ENCODE peak calls at places on chromosomes 4 and X, in eight cellular contexts. One of them, this sample, is unnamed.

GRCh38 chr4:25795566-25796454 is 67.0 kb downstream of the SEL1L3 start:
- DNase-seq in A549: no peak
- DNase-seq in adrenal gland: no peak
- DNase-seq in psoas muscle: no peak
- DNase-seq in stomach: no peak
- DNase-seq in kidney: no peak
- DNase-seq in colonic mucosa: no peak
- DNase-seq in AG04450: peak; percentile 32
- DNase-seq in this sample: no peak

GRCh38 chr4:87985097-87985886 is 9.8 kb downstream of the SPP1 start:
- DNase-seq in A549: peak; percentile 74
- DNase-seq in adrenal gland: peak; percentile 86
- DNase-seq in psoas muscle: no peak
- DNase-seq in stomach: peak; percentile 46
- DNase-seq in kidney: peak; percentile 87
- DNase-seq in colonic mucosa: peak; percentile 43
- DNase-seq in AG04450: no peak
- DNase-seq in this sample: no peak

GRCh38 chr4:3250956-3251690 is 2.2 kb downstream of the MSANTD1 start:
- DNase-seq in A549: no peak
- DNase-seq in adrenal gland: no peak
- DNase-seq in psoas muscle: peak; percentile 11
- DNase-seq in stomach: no peak
- DNase-seq in kidney: peak; percentile 83
- DNase-seq in colonic mucosa: no peak
- DNase-seq in AG04450: no peak
- DNase-seq in this sample: no peak

GRCh38 chrX:15497865-15498264 is 2.7 kb upstream of the BMX start:
- DNase-seq in A549: peak; percentile 50
- DNase-seq in adrenal gland: peak; percentile 50
- DNase-seq in psoas muscle: no peak
- DNase-seq in stomach: peak; percentile 47
- DNase-seq in kidney: no peak
- DNase-seq in colonic mucosa: peak; percentile 77
- DNase-seq in AG04450: no peak
- DNase-seq in this sample: no peak

GRCh38 chr4:185312699-185313098 is 83.0 kb downstream of the LRP2BP start:
- DNase-seq in A549: no peak
- DNase-seq in adrenal gland: no peak
- DNase-seq in psoas muscle: no peak
- DNase-seq in stomach: no peak
- DNase-seq in kidney: no peak
- DNase-seq in colonic mucosa: no peak
- DNase-seq in AG04450: no peak
- DNase-seq in this sample: no peak

GRCh38 chr4:40190880-40191815 is 5.7 kb upstream of the RHOH start:
- DNase-seq in A549: peak; percentile 84
- DNase-seq in adrenal gland: no peak
- DNase-seq in psoas muscle: no peak
- DNase-seq in stomach: no peak
- DNase-seq in kidney: no peak
- DNase-seq in colonic mucosa: peak; percentile 22
- DNase-seq in AG04450: no peak
- DNase-seq in this sample: no peak

GRCh38 chr4:123364906-123365305 is 31.7 kb upstream of the SPRY1 start:
- DNase-seq in A549: no peak
- DNase-seq in adrenal gland: no peak
- DNase-seq in psoas muscle: no peak
- DNase-seq in stomach: no peak
- DNase-seq in kidney: no peak
- DNase-seq in colonic mucosa: no peak
- DNase-seq in AG04450: no peak
- DNase-seq in this sample: no peak

GRCh38 chr4:121094297-121094966 is 22.1 kb upstream of the NDNF start:
- DNase-seq in A549: no peak
- DNase-seq in adrenal gland: no peak
- DNase-seq in psoas muscle: no peak
- DNase-seq in stomach: no peak
- DNase-seq in kidney: no peak
- DNase-seq in colonic mucosa: no peak
- DNase-seq in AG04450: no peak
- DNase-seq in this sample: no peak

GRCh38 chr4:138095378-138095777 is 146.8 kb downstream of the SLC7A11 start:
- DNase-seq in A549: no peak
- DNase-seq in adrenal gland: no peak
- DNase-seq in psoas muscle: no peak
- DNase-seq in stomach: no peak
- DNase-seq in kidney: no peak
- DNase-seq in colonic mucosa: no peak
- DNase-seq in AG04450: no peak
- DNase-seq in this sample: no peak

GRCh38 chrX:30343206-30343605 is 34.0 kb upstream of the NR0B1 start:
- DNase-seq in A549: peak; percentile 1
- DNase-seq in adrenal gland: no peak
- DNase-seq in psoas muscle: no peak
- DNase-seq in stomach: no peak
- DNase-seq in kidney: no peak
- DNase-seq in colonic mucosa: no peak
- DNase-seq in AG04450: no peak
- DNase-seq in this sample: no peak

GRCh38 chr4:41835321-41835995 is 86.9 kb upstream of the PHOX2B start:
- DNase-seq in A549: no peak
- DNase-seq in adrenal gland: no peak
- DNase-seq in psoas muscle: no peak
- DNase-seq in stomach: no peak
- DNase-seq in kidney: no peak
- DNase-seq in colonic mucosa: no peak
- DNase-seq in AG04450: no peak
- DNase-seq in this sample: no peak

GRCh38 chr4:168199262-168199957 is 107.1 kb downstream of the ANXA10 start:
- DNase-seq in A549: no peak
- DNase-seq in adrenal gland: no peak
- DNase-seq in psoas muscle: no peak
- DNase-seq in stomach: no peak
- DNase-seq in kidney: no peak
- DNase-seq in colonic mucosa: no peak
- DNase-seq in AG04450: no peak
- DNase-seq in this sample: no peak

GRCh38 chr4:56465599-56466295 is 1.7 kb upstream of the SRP72 start:
- DNase-seq in A549: no peak
- DNase-seq in adrenal gland: no peak
- DNase-seq in psoas muscle: no peak
- DNase-seq in stomach: no peak
- DNase-seq in kidney: no peak
- DNase-seq in colonic mucosa: no peak
- DNase-seq in AG04450: no peak
- DNase-seq in this sample: no peak

GRCh38 chr4:93368968-93369367 is 459.6 kb upstream of the ATOH1 start:
- DNase-seq in A549: no peak
- DNase-seq in adrenal gland: no peak
- DNase-seq in psoas muscle: no peak
- DNase-seq in stomach: no peak
- DNase-seq in kidney: no peak
- DNase-seq in colonic mucosa: no peak
- DNase-seq in AG04450: no peak
- DNase-seq in this sample: no peak

GRCh38 chr4:141713771-141714445 is 77.5 kb downstream of the IL15 start:
- DNase-seq in A549: peak; percentile 18
- DNase-seq in adrenal gland: no peak
- DNase-seq in psoas muscle: no peak
- DNase-seq in stomach: no peak
- DNase-seq in kidney: no peak
- DNase-seq in colonic mucosa: no peak
- DNase-seq in AG04450: no peak
- DNase-seq in this sample: no peak

GRCh38 chr4:156609421-156609820 is 362.2 kb downstream of the PDGFC start:
- DNase-seq in A549: no peak
- DNase-seq in adrenal gland: peak; percentile 35
- DNase-seq in psoas muscle: peak; percentile 20
- DNase-seq in stomach: no peak
- DNase-seq in kidney: no peak
- DNase-seq in colonic mucosa: no peak
- DNase-seq in AG04450: no peak
- DNase-seq in this sample: no peak

GRCh38 chr4:39706334-39706733 is 8.4 kb downstream of the UBE2K start:
- DNase-seq in A549: peak; percentile 60
- DNase-seq in adrenal gland: peak; percentile 89
- DNase-seq in psoas muscle: peak; percentile 45
- DNase-seq in stomach: peak; percentile 77
- DNase-seq in kidney: no peak
- DNase-seq in colonic mucosa: peak; percentile 67
- DNase-seq in AG04450: peak; percentile 60
- DNase-seq in this sample: no peak

DNA sequence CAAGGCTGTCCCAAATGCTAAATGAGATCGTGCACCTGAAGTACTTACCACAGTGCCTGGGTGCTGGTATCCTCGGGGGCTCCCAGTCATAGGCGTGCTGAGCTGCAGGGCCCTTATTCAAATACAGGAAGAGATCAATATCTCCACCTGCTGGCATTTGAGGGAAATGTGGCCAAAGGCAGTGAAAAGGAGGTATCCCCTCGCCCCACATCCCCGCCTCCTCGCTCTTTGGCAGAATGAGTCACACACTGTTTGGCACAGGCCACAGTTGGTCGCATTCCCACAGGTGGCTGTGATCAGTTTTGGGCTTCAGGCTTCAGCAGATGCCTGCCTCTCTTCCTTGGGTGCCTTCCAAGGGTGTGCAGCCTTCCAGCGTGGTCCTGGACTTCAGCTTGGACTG is 28.4 kb downstream of the ZNF185 start:
- DNase-seq in A549: peak; percentile 64
- DNase-seq in adrenal gland: peak; percentile 86
- DNase-seq in psoas muscle: no peak
- DNase-seq in stomach: peak; percentile 37
- DNase-seq in kidney: peak; percentile 78
- DNase-seq in colonic mucosa: peak; percentile 47
- DNase-seq in AG04450: no peak
- DNase-seq in this sample: no peak
- TF ChIP-seq CTCF in A549: peak; percentile 49
- TF ChIP-seq CTCF in adrenal gland: peak; percentile 51
- TF ChIP-seq CTCF in psoas muscle: peak; percentile 27
- TF ChIP-seq CTCF in stomach: peak; percentile 16
- TF ChIP-seq CTCF in kidney: peak; percentile 38
- TF ChIP-seq CTCF in colonic mucosa: peak; percentile 13
- TF ChIP-seq CTCF in AG04450: peak; percentile 55
- TF ChIP-seq CTCF in this sample: no peak

DNA sequence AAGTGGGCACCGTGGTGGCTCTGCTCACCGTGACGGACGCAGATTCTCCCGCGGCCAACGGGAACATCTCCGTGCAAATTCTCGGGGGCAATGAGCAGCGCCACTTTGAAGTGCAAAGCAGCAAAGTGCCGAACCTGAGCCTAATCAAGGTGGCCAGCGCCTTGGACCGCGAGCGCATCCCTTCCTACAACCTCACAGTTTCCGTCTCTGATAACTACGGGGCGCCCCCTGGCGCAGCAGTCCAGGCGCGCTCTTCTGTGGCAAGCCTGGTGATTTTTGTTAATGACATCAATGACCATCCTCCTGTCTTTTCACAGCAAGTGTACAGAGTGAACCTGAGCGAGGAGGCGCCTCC is 2.7 kb downstream of the FAT4 start:
- DNase-seq in A549: peak; percentile 65
- DNase-seq in adrenal gland: peak; percentile 28
- DNase-seq in psoas muscle: peak; percentile 50
- DNase-seq in stomach: no peak
- DNase-seq in kidney: peak; percentile 81
- DNase-seq in colonic mucosa: peak; percentile 22
- DNase-seq in AG04450: no peak
- DNase-seq in this sample: peak; percentile 74
- H3K4me3 ChIP-seq in A549: peak overlapping the region; percentile 87
- H3K4me3 ChIP-seq in adrenal gland: no peak overlapping the region
- H3K4me3 ChIP-seq in psoas muscle: peak overlapping the region; percentile 93
- H3K4me3 ChIP-seq in stomach: peak overlapping the region; percentile 80
- H3K4me3 ChIP-seq in kidney: peak overlapping the region; percentile 93
- H3K4me3 ChIP-seq in colonic mucosa: peak overlapping the region; percentile 62
- H3K4me3 ChIP-seq in AG04450: peak overlapping the region; percentile 93
- H3K4me3 ChIP-seq in this sample: peak overlapping the region; percentile 92

DNA sequence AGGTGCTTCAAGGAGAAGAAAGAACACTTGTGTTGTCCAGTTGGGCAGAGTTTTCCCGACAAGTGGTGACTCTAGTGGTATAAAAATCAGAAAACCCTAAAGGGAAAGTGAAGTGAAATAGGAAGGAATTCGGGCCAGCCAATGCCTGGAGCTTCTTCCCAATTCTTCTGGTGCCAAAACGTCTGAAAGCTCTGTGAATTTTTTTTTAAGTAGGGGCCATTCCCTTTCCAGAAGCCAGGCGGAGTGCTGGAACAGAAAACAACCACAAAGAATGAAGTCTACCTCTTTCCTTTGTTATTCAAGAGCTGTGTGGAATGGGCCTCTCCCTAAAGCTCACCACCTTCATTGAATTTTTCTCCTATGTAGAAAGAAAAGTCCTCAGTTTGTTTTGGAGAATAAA is 43.1 kb upstream of the PPARGC1A start:
- DNase-seq in A549: no peak
- DNase-seq in adrenal gland: no peak
- DNase-seq in psoas muscle: no peak
- DNase-seq in stomach: no peak
- DNase-seq in kidney: no peak
- DNase-seq in colonic mucosa: no peak
- DNase-seq in AG04450: no peak
- DNase-seq in this sample: no peak
- TF ChIP-seq CTCF in A549: no peak
- TF ChIP-seq CTCF in adrenal gland: no peak
- TF ChIP-seq CTCF in psoas muscle: peak; percentile 21
- TF ChIP-seq CTCF in stomach: peak; percentile 20
- TF ChIP-seq CTCF in kidney: no peak
- TF ChIP-seq CTCF in colonic mucosa: no peak
- TF ChIP-seq CTCF in AG04450: peak; percentile 49
- TF ChIP-seq CTCF in this sample: no peak

GRCh38 chr4:113004655-113005054 is 44.8 kb upstream of the ANK2 start:
- DNase-seq in A549: no peak
- DNase-seq in adrenal gland: no peak
- DNase-seq in psoas muscle: no peak
- DNase-seq in stomach: no peak
- DNase-seq in kidney: no peak
- DNase-seq in colonic mucosa: no peak
- DNase-seq in AG04450: no peak
- DNase-seq in this sample: no peak

GRCh38 chr4:113008726-113009125 is 40.7 kb upstream of the ANK2 start:
- DNase-seq in A549: no peak
- DNase-seq in adrenal gland: no peak
- DNase-seq in psoas muscle: no peak
- DNase-seq in stomach: no peak
- DNase-seq in kidney: no peak
- DNase-seq in colonic mucosa: no peak
- DNase-seq in AG04450: no peak
- DNase-seq in this sample: no peak

GRCh38 chr4:113006632-113007031 is 42.8 kb upstream of the ANK2 start:
- DNase-seq in A549: no peak
- DNase-seq in adrenal gland: no peak
- DNase-seq in psoas muscle: no peak
- DNase-seq in stomach: no peak
- DNase-seq in kidney: no peak
- DNase-seq in colonic mucosa: no peak
- DNase-seq in AG04450: no peak
- DNase-seq in this sample: no peak

DNA sequence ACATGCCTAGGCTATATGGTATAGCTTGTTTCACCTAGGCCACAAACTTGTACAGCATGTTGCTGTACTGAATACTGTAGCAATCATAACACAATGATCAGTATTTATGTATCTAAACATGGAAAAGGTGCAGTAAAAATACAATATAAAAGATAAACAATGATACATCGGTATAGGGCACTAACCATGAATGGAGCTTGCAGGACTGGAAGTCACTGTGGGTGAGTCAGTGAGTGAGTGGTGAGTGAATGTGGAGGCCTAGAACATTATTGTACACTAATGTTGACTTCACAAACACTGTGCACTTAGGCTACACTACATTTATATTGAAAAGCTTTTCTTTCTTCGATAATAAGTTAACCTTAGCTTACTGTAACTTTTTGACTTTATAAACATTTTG is 45.6 kb upstream of the ANK2 start:
- DNase-seq in A549: no peak
- DNase-seq in adrenal gland: no peak
- DNase-seq in psoas muscle: no peak
- DNase-seq in stomach: no peak
- DNase-seq in kidney: no peak
- DNase-seq in colonic mucosa: no peak
- DNase-seq in AG04450: no peak
- DNase-seq in this sample: no peak
- H3K4me3 ChIP-seq in A549: no peak overlapping the region
- H3K4me3 ChIP-seq in adrenal gland: no peak overlapping the region
- H3K4me3 ChIP-seq in psoas muscle: no peak overlapping the region
- H3K4me3 ChIP-seq in stomach: no peak overlapping the region
- H3K4me3 ChIP-seq in kidney: no peak overlapping the region
- H3K4me3 ChIP-seq in colonic mucosa: no peak overlapping the region
- H3K4me3 ChIP-seq in AG04450: no peak overlapping the region
- H3K4me3 ChIP-seq in this sample: no peak overlapping the region